ENCODE peak calls at places on chromosome 4, in eight cellular contexts. N, V, J, Y, M, X, H and T are unnamed samples.

GRCh38 chr4:38993683-38994082 is 38.5 kb downstream of the TMEM156 start:
- DNase-seq in X (no peak), M (no peak), H (no peak), V (no peak), N (no peak), Y (no peak), J (no peak), T (no peak)

GRCh38 chr4:123043013-123043412 is 120.6 kb upstream of the NUDT6 start:
- DNase-seq in V (no peak), Y (no peak), N (no peak), J (no peak), H (no peak), M (no peak), X (no peak), T (no peak)

GRCh38 chr4:75963558-75963957 is 22.7 kb upstream of the NAAA start:
- DNase-seq in X (no peak), V (no peak), N (no peak), M (no peak), J (no peak), H (no peak), Y (no peak), T (no peak)

GRCh38 chr4:128521634-128522253 is 234.1 kb upstream of the PGRMC2 start:
- DNase-seq in Y (no peak), X (no peak), N (no peak), J (peak; percentile 65), H (no peak), V (no peak), M (no peak), T (peak; percentile 48)

GRCh38 chr4:120613778-120614177 is 308.7 kb downstream of the PRDM5 start:
- DNase-seq in Y (no peak), M (no peak), V (no peak), X (no peak), N (no peak), J (no peak), H (no peak), T (no peak)

GRCh38 chr4:76601791-76602190 is 166.8 kb downstream of the SHROOM3 start:
- DNase-seq in M (no peak), N (no peak), X (no peak), Y (no peak), J (no peak), V (no peak), H (peak; percentile 4), T (no peak)

GRCh38 chr4:85905761-85906160 is 430.8 kb downstream of the ARHGAP24 start:
- DNase-seq in J (no peak), Y (no peak), N (no peak), V (no peak), M (no peak), X (no peak), H (no peak), T (no peak)

GRCh38 chr4:181819951-181820350 is 423.3 kb upstream of the TENM3 start:
- DNase-seq in V (no peak), H (no peak), Y (no peak), N (no peak), X (no peak), M (peak; percentile 23), J (no peak), T (no peak)

GRCh38 chr4:167105857-167106256 is 128.4 kb downstream of the SPOCK3 start:
- DNase-seq in Y (no peak), V (no peak), M (no peak), N (no peak), J (no peak), H (no peak), X (no peak), T (no peak)

GRCh38 chr4:139085141-139085540 is 69.6 kb downstream of the NOCT start:
- DNase-seq in M (no peak), J (no peak), V (peak; percentile 25), X (no peak), H (peak; percentile 7), Y (no peak), N (no peak), T (no peak)

GRCh38 chr4:83272900-83273299 is 11.7 kb downstream of the COQ2 start:
- DNase-seq in M (no peak), Y (no peak), N (no peak), X (no peak), V (no peak), J (no peak), H (no peak), T (no peak)

GRCh38 chr4:148090503-148091476 is 351.4 kb downstream of the NR3C2 start:
- DNase-seq in H (no peak), M (no peak), N (no peak), J (no peak), X (no peak), Y (no peak), V (no peak), T (no peak)

GRCh38 chr4:4170596-4171150 is 56.1 kb downstream of the OTOP1 start:
- DNase-seq in M (no peak), J (no peak), N (no peak), X (no peak), Y (no peak), H (no peak), V (no peak), T (no peak)

GRCh38 chr4:67082746-67083145 is 462.6 kb downstream of the CENPC start:
- DNase-seq in J (no peak), Y (no peak), X (no peak), M (no peak), H (no peak), N (no peak), V (peak; percentile 35), T (no peak)

GRCh38 chr4:23878912-23879732 is 10.7 kb downstream of the PPARGC1A start:
- DNase-seq in X (no peak), Y (no peak), M (no peak), V (no peak), N (no peak), J (peak; percentile 43), H (no peak), T (no peak)

GRCh38 chr4:40572692-40573287 is 56.9 kb downstream of the RBM47 start:
- DNase-seq in V (no peak), M (no peak), H (no peak), Y (no peak), J (no peak), N (no peak), X (no peak), T (no peak)